ENCODE peak calls at places on chromosomes 3 and 15, in five cellular contexts. S, N, I, Z and R are unnamed samples.

GRCh38 chr3:29759443-29760033 is 478.7 kb downstream of the RBMS3 start:
- DNase-seq in Z (no peak), S (no peak), N (no peak), I (no peak), R (no peak)

GRCh38 chr15:82571722-82572222 is 31.5 kb upstream of the RPS17 start:
- DNase-seq in I (peak; percentile 71), N (peak; percentile 52), Z (peak; percentile 58), S (no peak), R (no peak)

GRCh38 chr3:182226995-182227394 is 515.3 kb downstream of the SOX2 start:
- DNase-seq in N (no peak), I (no peak), Z (no peak), S (no peak), R (no peak)

GRCh38 chr15:52382647-52383046 is 87.0 kb upstream of the MYO5C start:
- DNase-seq in Z (no peak), S (no peak), N (no peak), I (no peak), R (no peak)

GRCh38 chr3:120608506-120608905 is 12.4 kb downstream of the NDUFB4 start:
- DNase-seq in Z (no peak), S (no peak), I (no peak), N (no peak), R (no peak)

GRCh38 chr3:195221876-195222617 is 48.9 kb downstream of the XXYLT1 start:
- DNase-seq in I (no peak), S (peak; percentile 8), N (no peak), Z (no peak), R (no peak)

GRCh38 chr3:118809696-118810498 is 224.7 kb downstream of the IGSF11 start:
- DNase-seq in N (no peak), S (no peak), I (no peak), Z (no peak), R (no peak)

GRCh38 chr3:54376941-54377578 is 254.7 kb downstream of the CACNA2D3 start:
- DNase-seq in S (no peak), Z (no peak), I (no peak), N (no peak), R (no peak)

GRCh38 chr15:83164409-83165404 is 42.9 kb downstream of the HDGFL3 start:
- DNase-seq in S (no peak), N (no peak), I (no peak), Z (no peak), R (no peak)

GRCh38 chr15:74937226-74937601 is 659 bp downstream of the COX5A start:
- DNase-seq in S (no peak), Z (no peak), I (no peak), N (no peak), R (no peak)

GRCh38 chr3:123349566-123350450 is 99.1 kb downstream of the ADCY5 start:
- DNase-seq in S (no peak), I (no peak), Z (no peak), N (no peak), R (peak; percentile 45)

GRCh38 chr15:55937040-55937439 is 56.4 kb downstream of the NEDD4 start:
- DNase-seq in Z (no peak), S (no peak), N (no peak), I (no peak), R (no peak)

GRCh38 chr3:182567666-182568065 is 225.6 kb upstream of the ATP11B start:
- DNase-seq in I (no peak), N (no peak), Z (no peak), S (no peak), R (no peak)

GRCh38 chr3:61073532-61073931 is 177.7 kb downstream of the FHIT start:
- DNase-seq in I (no peak), Z (no peak), S (no peak), N (no peak), R (no peak)

GRCh38 chr3:177516130-177517011 is 319.1 kb upstream of the TBL1XR1 start:
- DNase-seq in S (no peak), N (peak; percentile 43), Z (no peak), I (peak; percentile 65), R (no peak)

GRCh38 chr15:25245801-25246622 is 192.8 kb downstream of the UBE3A start:
- DNase-seq in S (no peak), I (peak; percentile 21), N (no peak), Z (peak; percentile 12), R (no peak)

GRCh38 chr3:385151-385550 is 188.6 kb downstream of the CHL1 start:
- DNase-seq in I (no peak), N (no peak), S (no peak), Z (no peak), R (no peak)

GRCh38 chr3:134361162-134361831 is 12.9 kb downstream of the AMOTL2 start:
- DNase-seq in N (no peak), S (no peak), I (peak; percentile 51), Z (no peak), R (peak; percentile 56)

GRCh38 chr15:57820119-57820518 is 113.6 kb downstream of the POLR2M start:
- DNase-seq in Z (no peak), N (no peak), I (no peak), S (no peak), R (no peak)

GRCh38 chr15:96171842-96172241 is 158.7 kb upstream of the NR2F2 start:
- DNase-seq in I (no peak), Z (no peak), S (no peak), N (no peak), R (no peak)

GRCh38 chr3:33848624-33849347 is 50.4 kb downstream of the PDCD6IP start:
- DNase-seq in S (no peak), I (no peak), Z (no peak), N (no peak), R (no peak)

GRCh38 chr3:4986175-4986610 is 7.0 kb downstream of the BHLHE40 start:
- DNase-seq in S (no peak), N (no peak), Z (no peak), I (no peak), R (no peak)

GRCh38 chr3:190378240-190378891 is 9.6 kb upstream of the CLDN16 start:
- DNase-seq in I (no peak), Z (no peak), S (no peak), N (peak; percentile 76), R (no peak)

DNA sequence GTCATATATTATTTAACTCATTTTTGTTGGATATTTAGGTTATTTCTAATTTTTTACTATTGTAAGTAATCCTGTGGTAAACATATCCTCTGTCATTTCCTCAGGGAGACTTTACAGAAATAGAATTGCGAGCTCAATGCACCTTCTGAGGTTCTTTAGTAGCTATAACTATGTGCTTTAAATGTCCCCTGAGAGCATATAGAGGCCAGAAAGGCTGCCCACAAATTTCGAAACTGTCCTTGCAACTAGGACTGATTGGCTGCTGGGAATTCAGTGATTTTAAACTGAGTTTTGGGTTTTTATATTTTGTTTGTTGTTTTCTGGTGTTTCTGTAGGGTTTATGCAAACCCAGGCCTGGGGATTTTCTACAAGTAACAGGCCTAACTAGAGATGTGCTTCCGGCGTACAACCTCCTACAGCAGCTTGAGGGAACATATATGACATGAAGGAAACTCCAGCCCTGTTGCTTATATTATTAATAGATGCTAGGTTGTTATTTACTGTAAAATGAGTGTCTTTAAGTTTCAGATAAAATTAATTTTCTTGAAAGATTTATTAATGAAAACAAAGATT is 29.1 kb upstream of the P4HTM start:
- DNase-seq in S (no peak), I (no peak), Z (no peak), N (no peak), R (no peak)
- H3K4me3 ChIP-seq in S (no peak overlapping the region), I (no peak overlapping the region), Z (no peak overlapping the region), N (no peak overlapping the region), R (no peak overlapping the region)

GRCh38 chr15:45589296-45589695 is 2.1 kb downstream of the BLOC1S6 start:
- DNase-seq in Z (no peak), N (no peak), I (no peak), S (no peak), R (no peak)
- H3K27ac ChIP-seq in Z (no peak overlapping the region), N (no peak overlapping the region), I (peak overlapping the region; percentile 97), S (no peak overlapping the region), R (no peak overlapping the region)

DNA sequence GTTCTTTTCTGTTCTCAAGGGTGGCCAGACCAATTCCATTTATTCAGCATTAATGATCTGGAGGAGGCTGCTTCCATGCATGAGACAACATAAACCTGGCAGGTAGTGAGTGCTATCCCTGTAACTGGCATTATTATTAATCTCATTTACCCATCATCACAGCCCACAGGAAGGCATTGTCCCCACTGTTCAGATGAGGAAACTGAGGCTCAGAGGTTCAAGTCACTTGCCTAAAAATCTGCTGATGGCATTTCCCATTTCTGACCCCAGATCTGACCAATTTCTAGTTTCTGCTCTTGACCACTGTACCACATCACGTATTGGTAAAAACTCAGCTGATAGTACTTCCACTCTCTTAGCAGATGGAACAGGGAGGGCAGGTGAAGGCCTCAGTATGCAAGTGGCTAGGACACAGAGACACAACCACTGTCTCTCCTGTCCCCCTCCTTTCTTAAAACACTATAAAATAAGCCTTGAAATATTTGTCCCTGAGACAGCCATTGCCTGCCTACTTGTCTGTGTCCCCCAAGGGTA is 36.1 kb downstream of the TRANK1 start:
- DNase-seq in I (no peak), S (no peak), Z (no peak), N (no peak), R (no peak)
- H3K4me3 ChIP-seq in I (peak overlapping the region; percentile 61), S (peak overlapping the region; percentile 50), Z (peak overlapping the region; percentile 52), N (peak overlapping the region; percentile 58), R (peak overlapping the region; percentile 17)

GRCh38 chr3:88195951-88196434 is 46.2 kb downstream of the C3orf38 start:
- DNase-seq in Z (no peak), N (no peak), I (no peak), S (no peak), R (no peak)
- H3K27ac ChIP-seq in Z (no peak overlapping the region), N (no peak overlapping the region), I (no peak overlapping the region), S (no peak overlapping the region), R (no peak overlapping the region)

GRCh38 chr15:80695911-80696651 is 971 bp downstream of the ABHD17C start:
- DNase-seq in N (peak; percentile 21), S (no peak), Z (peak; percentile 79), I (no peak), R (no peak)
- H3K4me3 ChIP-seq in N (peak overlapping the region; percentile 85), S (peak overlapping the region; percentile 78), Z (peak overlapping the region; percentile 70), I (peak overlapping the region; percentile 68), R (peak overlapping the region; percentile 91)

DNA sequence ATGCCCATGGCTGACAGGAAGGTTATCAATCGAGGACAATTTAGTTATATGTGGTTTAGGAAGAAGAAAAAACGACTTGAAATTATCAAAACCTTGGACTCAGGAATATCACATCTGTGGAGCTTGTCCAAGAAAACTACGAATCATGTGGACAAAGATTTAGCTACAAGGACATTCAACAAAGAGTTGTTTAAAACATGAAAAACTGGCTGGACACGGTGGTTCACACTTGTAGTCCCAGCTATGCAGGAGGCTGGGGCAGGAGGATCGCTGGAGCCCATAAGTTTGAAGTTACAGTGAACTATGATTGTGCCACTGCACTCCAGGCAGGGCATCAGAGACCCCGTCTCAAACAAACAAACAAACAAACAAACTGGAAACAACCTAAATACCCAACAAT is 142.4 kb downstream of the MAGI1 start:
- DNase-seq in Z (no peak), N (no peak), I (no peak), S (no peak), R (no peak)
- H3K27ac ChIP-seq in Z (no peak overlapping the region), N (no peak overlapping the region), I (no peak overlapping the region), S (no peak overlapping the region), R (no peak overlapping the region)